ENCODE peak calls at places on chromosomes 4 and X, in four cellular contexts. One of them, this sample, is unnamed.
A peak's percentile ranks its signal among the peaks of the same experiment; 100 is the strongest.

GRCh38 chrX:109695637-109696036 is 37.4 kb downstream of the ACSL4 start:
- DNase-seq in colonic mucosa: no peak
- DNase-seq in dorsolateral prefrontal cortex: no peak
- DNase-seq in EL: no peak
- DNase-seq in this sample: no peak

GRCh38 chrX:70452143-70452733 is 7.6 kb downstream of the DLG3 start:
- DNase-seq in colonic mucosa: peak; percentile 69
- DNase-seq in dorsolateral prefrontal cortex: no peak
- DNase-seq in EL: peak; percentile 54
- DNase-seq in this sample: peak; percentile 63

GRCh38 chrX:19794690-19795089 is 92.7 kb downstream of the SH3KBP1 start:
- DNase-seq in colonic mucosa: no peak
- DNase-seq in dorsolateral prefrontal cortex: no peak
- DNase-seq in EL: no peak
- DNase-seq in this sample: no peak

GRCh38 chrX:130523460-130524394 is 121.9 kb downstream of the RBMX2 start:
- DNase-seq in colonic mucosa: peak; percentile 36
- DNase-seq in dorsolateral prefrontal cortex: peak; percentile 51
- DNase-seq in EL: peak; percentile 11
- DNase-seq in this sample: no peak

GRCh38 chr4:28947374-28947773 is 1772.8 kb upstream of the PCDH7 start:
- DNase-seq in colonic mucosa: no peak
- DNase-seq in dorsolateral prefrontal cortex: no peak
- DNase-seq in EL: no peak
- DNase-seq in this sample: no peak

GRCh38 chr4:6343950-6344408 is 74.3 kb downstream of the WFS1 start:
- DNase-seq in colonic mucosa: no peak
- DNase-seq in dorsolateral prefrontal cortex: no peak
- DNase-seq in EL: peak; percentile 76
- DNase-seq in this sample: no peak

GRCh38 chrX:134676440-134676839 is 18.2 kb upstream of the PLAC1 start:
- DNase-seq in colonic mucosa: no peak
- DNase-seq in dorsolateral prefrontal cortex: no peak
- DNase-seq in EL: peak; percentile 79
- DNase-seq in this sample: no peak

GRCh38 chr4:185966997-185967775 is 101.8 kb upstream of the TLR3 start:
- DNase-seq in colonic mucosa: no peak
- DNase-seq in dorsolateral prefrontal cortex: no peak
- DNase-seq in EL: no peak
- DNase-seq in this sample: no peak

GRCh38 chr4:42397635-42398447 is 553 bp downstream of the SHISA3 start:
- DNase-seq in colonic mucosa: no peak
- DNase-seq in dorsolateral prefrontal cortex: no peak
- DNase-seq in EL: no peak
- DNase-seq in this sample: peak; percentile 25

GRCh38 chr4:145170209-145170608 is 10.2 kb downstream of the OTUD4 start:
- DNase-seq in colonic mucosa: no peak
- DNase-seq in dorsolateral prefrontal cortex: no peak
- DNase-seq in EL: no peak
- DNase-seq in this sample: no peak

GRCh38 chr4:36283912-36284465 is 2.6 kb downstream of the DTHD1 start:
- DNase-seq in colonic mucosa: no peak
- DNase-seq in dorsolateral prefrontal cortex: no peak
- DNase-seq in EL: no peak
- DNase-seq in this sample: no peak

GRCh38 chrX:63967541-63967940 is 182.5 kb upstream of the ARHGEF9 start:
- DNase-seq in colonic mucosa: no peak
- DNase-seq in dorsolateral prefrontal cortex: no peak
- DNase-seq in EL: peak; percentile 50
- DNase-seq in this sample: no peak

GRCh38 chrX:80846247-80846646 is 36.6 kb upstream of the BRWD3 start:
- DNase-seq in colonic mucosa: no peak
- DNase-seq in dorsolateral prefrontal cortex: no peak
- DNase-seq in EL: no peak
- DNase-seq in this sample: no peak

GRCh38 chrX:37883196-37883595 is 35.8 kb upstream of the DYNLT3 start:
- DNase-seq in colonic mucosa: no peak
- DNase-seq in dorsolateral prefrontal cortex: no peak
- DNase-seq in EL: no peak
- DNase-seq in this sample: no peak

GRCh38 chr4:148315049-148315448 is 127.2 kb downstream of the NR3C2 start:
- DNase-seq in colonic mucosa: no peak
- DNase-seq in dorsolateral prefrontal cortex: no peak
- DNase-seq in EL: peak; percentile 1
- DNase-seq in this sample: no peak

GRCh38 chr4:74640111-74640903 is 154.0 kb downstream of the BTC start:
- DNase-seq in colonic mucosa: no peak
- DNase-seq in dorsolateral prefrontal cortex: no peak
- DNase-seq in EL: peak; percentile 28
- DNase-seq in this sample: no peak

GRCh38 chr4:148443550-148444295 is 1.5 kb upstream of the NR3C2 start:
- DNase-seq in colonic mucosa: peak; percentile 50
- DNase-seq in dorsolateral prefrontal cortex: no peak
- DNase-seq in EL: no peak
- DNase-seq in this sample: peak; percentile 38

GRCh38 chr4:15938182-15938581 is 358 bp downstream of the FGFBP1 start:
- DNase-seq in colonic mucosa: peak; percentile 94
- DNase-seq in dorsolateral prefrontal cortex: no peak
- DNase-seq in EL: no peak
- DNase-seq in this sample: no peak

GRCh38 chr4:154616731-154617130 is 4.3 kb upstream of the FGG start:
- DNase-seq in colonic mucosa: no peak
- DNase-seq in dorsolateral prefrontal cortex: no peak
- DNase-seq in EL: no peak
- DNase-seq in this sample: peak; percentile 66

GRCh38 chrX:100649550-100650356 is 5.8 kb downstream of the SRPX2 start:
- DNase-seq in colonic mucosa: peak; percentile 78
- DNase-seq in dorsolateral prefrontal cortex: no peak
- DNase-seq in EL: peak; percentile 86
- DNase-seq in this sample: no peak

GRCh38 chrX:16870861-16871584 is 861 bp upstream of the RBBP7 start:
- DNase-seq in colonic mucosa: peak; percentile 27
- DNase-seq in dorsolateral prefrontal cortex: peak; percentile 41
- DNase-seq in EL: peak; percentile 2
- DNase-seq in this sample: no peak

GRCh38 chr4:78220283-78220682 is 163.2 kb downstream of the FRAS1 start:
- DNase-seq in colonic mucosa: no peak
- DNase-seq in dorsolateral prefrontal cortex: no peak
- DNase-seq in EL: no peak
- DNase-seq in this sample: no peak

GRCh38 chr4:93834371-93835066 is 6.0 kb downstream of the ATOH1 start:
- DNase-seq in colonic mucosa: no peak
- DNase-seq in dorsolateral prefrontal cortex: no peak
- DNase-seq in EL: no peak
- DNase-seq in this sample: no peak

GRCh38 chr4:145888393-145888792 is 50.2 kb downstream of the ZNF827 start:
- DNase-seq in colonic mucosa: no peak
- DNase-seq in dorsolateral prefrontal cortex: no peak
- DNase-seq in EL: no peak
- DNase-seq in this sample: no peak

GRCh38 chrX:45344597-45344996 is 143.9 kb upstream of the DIPK2B start:
- DNase-seq in colonic mucosa: no peak
- DNase-seq in dorsolateral prefrontal cortex: no peak
- DNase-seq in EL: peak; percentile 74
- DNase-seq in this sample: no peak

GRCh38 chr4:182825003-182825402 is 92.2 kb downstream of the DCTD start:
- DNase-seq in colonic mucosa: no peak
- DNase-seq in dorsolateral prefrontal cortex: no peak
- DNase-seq in EL: no peak
- DNase-seq in this sample: no peak

GRCh38 chrX:1727531-1728027 is 112.7 kb downstream of the ASMT start:
- DNase-seq in colonic mucosa: no peak
- DNase-seq in dorsolateral prefrontal cortex: no peak
- DNase-seq in EL: peak; percentile 41
- DNase-seq in this sample: no peak

GRCh38 chr4:1792832-1793495 is at the start of gene FGFR3:
- DNase-seq in colonic mucosa: peak; percentile 60
- DNase-seq in dorsolateral prefrontal cortex: no peak
- DNase-seq in EL: peak; percentile 44
- DNase-seq in this sample: no peak

GRCh38 chrX:70664726-70665125 is 220.1 kb downstream of the DLG3 start:
- DNase-seq in colonic mucosa: no peak
- DNase-seq in dorsolateral prefrontal cortex: no peak
- DNase-seq in EL: peak; percentile 6
- DNase-seq in this sample: peak; percentile 24

GRCh38 chr4:127997534-127998388 is 32.6 kb downstream of the ABHD18 start:
- DNase-seq in colonic mucosa: no peak
- DNase-seq in dorsolateral prefrontal cortex: no peak
- DNase-seq in EL: peak; percentile 42
- DNase-seq in this sample: peak; percentile 13

GRCh38 chr4:60201052-60201673 is 999.0 kb upstream of the ADGRL3 start:
- DNase-seq in colonic mucosa: peak; percentile 44
- DNase-seq in dorsolateral prefrontal cortex: no peak
- DNase-seq in EL: peak; percentile 39
- DNase-seq in this sample: no peak

GRCh38 chr4:107645604-107646003 is 74.4 kb downstream of the PAPSS1 start:
- DNase-seq in colonic mucosa: no peak
- DNase-seq in dorsolateral prefrontal cortex: no peak
- DNase-seq in EL: no peak
- DNase-seq in this sample: no peak

GRCh38 chr4:75745721-75746199 is 21.4 kb downstream of the USO1 start:
- DNase-seq in colonic mucosa: no peak
- DNase-seq in dorsolateral prefrontal cortex: no peak
- DNase-seq in EL: no peak
- DNase-seq in this sample: no peak

GRCh38 chr4:169765845-169766244 is 8.1 kb upstream of the HPF1 start:
- DNase-seq in colonic mucosa: no peak
- DNase-seq in dorsolateral prefrontal cortex: no peak
- DNase-seq in EL: peak; percentile 28
- DNase-seq in this sample: no peak

GRCh38 chrX:96436105-96436504 is 248.5 kb upstream of the DIAPH2 start:
- DNase-seq in colonic mucosa: no peak
- DNase-seq in dorsolateral prefrontal cortex: no peak
- DNase-seq in EL: peak; percentile 68
- DNase-seq in this sample: no peak

GRCh38 chrX:22041931-22042530 is 9.9 kb downstream of the PHEX start:
- DNase-seq in colonic mucosa: no peak
- DNase-seq in dorsolateral prefrontal cortex: no peak
- DNase-seq in EL: no peak
- DNase-seq in this sample: no peak

GRCh38 chr4:115279300-115279699 is 165.9 kb upstream of the NDST4 start:
- DNase-seq in colonic mucosa: no peak
- DNase-seq in dorsolateral prefrontal cortex: no peak
- DNase-seq in EL: no peak
- DNase-seq in this sample: no peak

GRCh38 chrX:31223817-31224216 is 152.0 kb upstream of the FTHL17 start:
- DNase-seq in colonic mucosa: no peak
- DNase-seq in dorsolateral prefrontal cortex: no peak
- DNase-seq in EL: peak; percentile 38
- DNase-seq in this sample: no peak

GRCh38 chr4:168593399-168593798 is 96.5 kb downstream of the PALLD start:
- DNase-seq in colonic mucosa: no peak
- DNase-seq in dorsolateral prefrontal cortex: no peak
- DNase-seq in EL: no peak
- DNase-seq in this sample: no peak